ENCODE peak calls at places on chromosomes 3 and 15, in four cellular contexts. One of them, this sample, is unnamed.

GRCh38 chr15:22262613-22263020 is 182.3 kb downstream of the OR4M2 start:
- DNase-seq in stimulated activated CD8-positive, alpha-beta memory T cell treated with anti-CD3 and anti-CD28 coated beads, Interleukin-15, amount 100 ng/mL, for 24 hours: no peak
- DNase-seq in GM04504: no peak
- DNase-seq in AG09309: no peak
- DNase-seq in this sample: no peak

GRCh38 chr3:41900265-41900664 is 61.6 kb downstream of the ULK4 start:
- DNase-seq in stimulated activated CD8-positive, alpha-beta memory T cell treated with anti-CD3 and anti-CD28 coated beads, Interleukin-15, amount 100 ng/mL, for 24 hours: no peak
- DNase-seq in GM04504: peak
- DNase-seq in AG09309: no peak
- DNase-seq in this sample: no peak

GRCh38 chr3:15629860-15630597 is 28.5 kb downstream of the BTD start:
- DNase-seq in stimulated activated CD8-positive, alpha-beta memory T cell treated with anti-CD3 and anti-CD28 coated beads, Interleukin-15, amount 100 ng/mL, for 24 hours: no peak
- DNase-seq in GM04504: peak
- DNase-seq in AG09309: peak
- DNase-seq in this sample: peak

GRCh38 chr3:112793311-112794081 is 53.2 kb downstream of the CD200R1L start:
- DNase-seq in stimulated activated CD8-positive, alpha-beta memory T cell treated with anti-CD3 and anti-CD28 coated beads, Interleukin-15, amount 100 ng/mL, for 24 hours: no peak
- DNase-seq in GM04504: no peak
- DNase-seq in AG09309: no peak
- DNase-seq in this sample: no peak

GRCh38 chr15:101115887-101116680 is 135.8 kb downstream of the CHSY1 start:
- DNase-seq in stimulated activated CD8-positive, alpha-beta memory T cell treated with anti-CD3 and anti-CD28 coated beads, Interleukin-15, amount 100 ng/mL, for 24 hours: no peak
- DNase-seq in GM04504: no peak
- DNase-seq in AG09309: no peak
- DNase-seq in this sample: no peak

GRCh38 chr15:48855501-48856440 is 22.2 kb upstream of the EID1 start:
- DNase-seq in stimulated activated CD8-positive, alpha-beta memory T cell treated with anti-CD3 and anti-CD28 coated beads, Interleukin-15, amount 100 ng/mL, for 24 hours: no peak
- DNase-seq in GM04504: peak
- DNase-seq in AG09309: peak
- DNase-seq in this sample: no peak

GRCh38 chr3:37291275-37291700 is 116.9 kb upstream of the LRRFIP2 start:
- DNase-seq in stimulated activated CD8-positive, alpha-beta memory T cell treated with anti-CD3 and anti-CD28 coated beads, Interleukin-15, amount 100 ng/mL, for 24 hours: no peak
- DNase-seq in GM04504: peak
- DNase-seq in AG09309: peak
- DNase-seq in this sample: no peak

GRCh38 chr15:69092159-69092558 is 68.3 kb upstream of the GLCE start:
- DNase-seq in stimulated activated CD8-positive, alpha-beta memory T cell treated with anti-CD3 and anti-CD28 coated beads, Interleukin-15, amount 100 ng/mL, for 24 hours: no peak
- DNase-seq in GM04504: no peak
- DNase-seq in AG09309: no peak
- DNase-seq in this sample: no peak

GRCh38 chr15:75163150-75163564 is 38.5 kb upstream of the C15orf39 start:
- DNase-seq in stimulated activated CD8-positive, alpha-beta memory T cell treated with anti-CD3 and anti-CD28 coated beads, Interleukin-15, amount 100 ng/mL, for 24 hours: no peak
- DNase-seq in GM04504: no peak
- DNase-seq in AG09309: no peak
- DNase-seq in this sample: no peak

GRCh38 chr3:152403632-152404066 is 134.9 kb downstream of the MBNL1 start:
- DNase-seq in stimulated activated CD8-positive, alpha-beta memory T cell treated with anti-CD3 and anti-CD28 coated beads, Interleukin-15, amount 100 ng/mL, for 24 hours: no peak
- DNase-seq in GM04504: no peak
- DNase-seq in AG09309: no peak
- DNase-seq in this sample: no peak

GRCh38 chr15:72540606-72541237 is 66.6 kb downstream of the ARIH1 start:
- DNase-seq in stimulated activated CD8-positive, alpha-beta memory T cell treated with anti-CD3 and anti-CD28 coated beads, Interleukin-15, amount 100 ng/mL, for 24 hours: no peak
- DNase-seq in GM04504: no peak
- DNase-seq in AG09309: no peak
- DNase-seq in this sample: no peak

GRCh38 chr3:17078885-17079465 is 194.2 kb downstream of the PLCL2 start:
- DNase-seq in stimulated activated CD8-positive, alpha-beta memory T cell treated with anti-CD3 and anti-CD28 coated beads, Interleukin-15, amount 100 ng/mL, for 24 hours: no peak
- DNase-seq in GM04504: no peak
- DNase-seq in AG09309: no peak
- DNase-seq in this sample: no peak

GRCh38 chr3:115912372-115912771 is 289.1 kb downstream of the GAP43 start:
- DNase-seq in stimulated activated CD8-positive, alpha-beta memory T cell treated with anti-CD3 and anti-CD28 coated beads, Interleukin-15, amount 100 ng/mL, for 24 hours: no peak
- DNase-seq in GM04504: peak
- DNase-seq in AG09309: no peak
- DNase-seq in this sample: no peak

GRCh38 chr3:66428733-66429132 is 72.1 kb downstream of the LRIG1 start:
- DNase-seq in stimulated activated CD8-positive, alpha-beta memory T cell treated with anti-CD3 and anti-CD28 coated beads, Interleukin-15, amount 100 ng/mL, for 24 hours: no peak
- DNase-seq in GM04504: peak
- DNase-seq in AG09309: peak
- DNase-seq in this sample: no peak

GRCh38 chr3:56917740-56918568 is 116.2 kb upstream of the ARHGEF3 start:
- DNase-seq in stimulated activated CD8-positive, alpha-beta memory T cell treated with anti-CD3 and anti-CD28 coated beads, Interleukin-15, amount 100 ng/mL, for 24 hours: no peak
- DNase-seq in GM04504: no peak
- DNase-seq in AG09309: no peak
- DNase-seq in this sample: no peak

GRCh38 chr15:95304874-95305271 is 1025.6 kb upstream of the NR2F2 start:
- DNase-seq in stimulated activated CD8-positive, alpha-beta memory T cell treated with anti-CD3 and anti-CD28 coated beads, Interleukin-15, amount 100 ng/mL, for 24 hours: no peak
- DNase-seq in GM04504: no peak
- DNase-seq in AG09309: no peak
- DNase-seq in this sample: no peak

GRCh38 chr3:124126446-124127017 is 134.6 kb upstream of the ROPN1 start:
- DNase-seq in stimulated activated CD8-positive, alpha-beta memory T cell treated with anti-CD3 and anti-CD28 coated beads, Interleukin-15, amount 100 ng/mL, for 24 hours: no peak
- DNase-seq in GM04504: no peak
- DNase-seq in AG09309: no peak
- DNase-seq in this sample: no peak

GRCh38 chr15:82877825-82878224 is 68.4 kb downstream of the WHAMM start:
- DNase-seq in stimulated activated CD8-positive, alpha-beta memory T cell treated with anti-CD3 and anti-CD28 coated beads, Interleukin-15, amount 100 ng/mL, for 24 hours: no peak
- DNase-seq in GM04504: no peak
- DNase-seq in AG09309: no peak
- DNase-seq in this sample: no peak

GRCh38 chr3:32934150-32934742 is 17.2 kb upstream of the CCR4 start:
- DNase-seq in stimulated activated CD8-positive, alpha-beta memory T cell treated with anti-CD3 and anti-CD28 coated beads, Interleukin-15, amount 100 ng/mL, for 24 hours: no peak
- DNase-seq in GM04504: no peak
- DNase-seq in AG09309: no peak
- DNase-seq in this sample: no peak

GRCh38 chr3:37992271-37993066 is 1.9 kb downstream of the VILL start:
- DNase-seq in stimulated activated CD8-positive, alpha-beta memory T cell treated with anti-CD3 and anti-CD28 coated beads, Interleukin-15, amount 100 ng/mL, for 24 hours: no peak
- DNase-seq in GM04504: no peak
- DNase-seq in AG09309: no peak
- DNase-seq in this sample: no peak

GRCh38 chr15:63372753-63373152 is 8.9 kb downstream of the CA12 start:
- DNase-seq in stimulated activated CD8-positive, alpha-beta memory T cell treated with anti-CD3 and anti-CD28 coated beads, Interleukin-15, amount 100 ng/mL, for 24 hours: no peak
- DNase-seq in GM04504: peak
- DNase-seq in AG09309: peak
- DNase-seq in this sample: no peak

GRCh38 chr3:170033489-170033888 is 4.3 kb upstream of the GPR160 start:
- DNase-seq in stimulated activated CD8-positive, alpha-beta memory T cell treated with anti-CD3 and anti-CD28 coated beads, Interleukin-15, amount 100 ng/mL, for 24 hours: no peak
- DNase-seq in GM04504: no peak
- DNase-seq in AG09309: no peak
- DNase-seq in this sample: no peak

GRCh38 chr15:59247364-59247763 is 40.7 kb downstream of the LDHAL6B start:
- DNase-seq in stimulated activated CD8-positive, alpha-beta memory T cell treated with anti-CD3 and anti-CD28 coated beads, Interleukin-15, amount 100 ng/mL, for 24 hours: no peak
- DNase-seq in GM04504: peak
- DNase-seq in AG09309: peak
- DNase-seq in this sample: no peak

This sample was measured in D721Med.